ENCODE peak calls at places on chromosomes 11 and 22, in ten cellular contexts. One of them, this sample, is unnamed.

GRCh38 chr11:68659158-68659921 is 25.0 kb upstream of the GAL start:
- DNase-seq in HFF-Myc: peak; percentile 96
- DNase-seq in AG04450: peak; percentile 90
- DNase-seq in heart left ventricle: peak; percentile 80
- DNase-seq in endodermal cell: no peak
- DNase-seq in upper lobe of right lung: no peak
- DNase-seq in RWPE1: peak; percentile 72
- DNase-seq in AG10803: peak; percentile 83
- DNase-seq in cardiac fibroblast: peak; percentile 98
- DNase-seq in right lobe of liver: peak; percentile 51
- DNase-seq in this sample: peak; percentile 100

GRCh38 chr11:120467627-120468026 is 43.9 kb upstream of the GRIK4 start:
- DNase-seq in HFF-Myc: peak; percentile 24
- DNase-seq in AG04450: no peak
- DNase-seq in heart left ventricle: no peak
- DNase-seq in endodermal cell: no peak
- DNase-seq in upper lobe of right lung: no peak
- DNase-seq in RWPE1: no peak
- DNase-seq in AG10803: no peak
- DNase-seq in cardiac fibroblast: no peak
- DNase-seq in right lobe of liver: no peak
- DNase-seq in this sample: no peak

GRCh38 chr22:44357962-44358553 is 45.3 kb upstream of the SHISAL1 start:
- DNase-seq in HFF-Myc: no peak
- DNase-seq in AG04450: no peak
- DNase-seq in heart left ventricle: peak; percentile 60
- DNase-seq in endodermal cell: peak; percentile 43
- DNase-seq in upper lobe of right lung: peak; percentile 59
- DNase-seq in RWPE1: no peak
- DNase-seq in AG10803: peak; percentile 66
- DNase-seq in cardiac fibroblast: no peak
- DNase-seq in right lobe of liver: peak; percentile 11
- DNase-seq in this sample: no peak

GRCh38 chr22:38652858-38653257 is 3.3 kb downstream of the FAM227A start:
- DNase-seq in HFF-Myc: no peak
- DNase-seq in AG04450: no peak
- DNase-seq in heart left ventricle: no peak
- DNase-seq in endodermal cell: no peak
- DNase-seq in upper lobe of right lung: no peak
- DNase-seq in RWPE1: no peak
- DNase-seq in AG10803: no peak
- DNase-seq in cardiac fibroblast: no peak
- DNase-seq in right lobe of liver: no peak
- DNase-seq in this sample: peak; percentile 1

GRCh38 chr11:84117394-84117793 is 831.2 kb upstream of the CCDC90B start:
- DNase-seq in HFF-Myc: no peak
- DNase-seq in AG04450: no peak
- DNase-seq in heart left ventricle: no peak
- DNase-seq in endodermal cell: no peak
- DNase-seq in upper lobe of right lung: no peak
- DNase-seq in RWPE1: peak; percentile 3
- DNase-seq in AG10803: no peak
- DNase-seq in cardiac fibroblast: peak; percentile 2
- DNase-seq in right lobe of liver: no peak
- DNase-seq in this sample: peak; percentile 23

GRCh38 chr11:9774591-9775392 is 110.9 kb downstream of the SWAP70 start:
- DNase-seq in HFF-Myc: no peak
- DNase-seq in AG04450: no peak
- DNase-seq in heart left ventricle: no peak
- DNase-seq in endodermal cell: no peak
- DNase-seq in upper lobe of right lung: no peak
- DNase-seq in RWPE1: no peak
- DNase-seq in AG10803: peak; percentile 97
- DNase-seq in cardiac fibroblast: peak; percentile 82
- DNase-seq in right lobe of liver: no peak
- DNase-seq in this sample: peak; percentile 85

GRCh38 chr11:78664606-78665005 is 89.9 kb upstream of the NARS2 start:
- DNase-seq in HFF-Myc: no peak
- DNase-seq in AG04450: no peak
- DNase-seq in heart left ventricle: no peak
- DNase-seq in endodermal cell: no peak
- DNase-seq in upper lobe of right lung: no peak
- DNase-seq in RWPE1: no peak
- DNase-seq in AG10803: no peak
- DNase-seq in cardiac fibroblast: no peak
- DNase-seq in right lobe of liver: no peak
- DNase-seq in this sample: no peak

GRCh38 chr11:15558513-15559181 is 443.9 kb downstream of the INSC start:
- DNase-seq in HFF-Myc: no peak
- DNase-seq in AG04450: no peak
- DNase-seq in heart left ventricle: no peak
- DNase-seq in endodermal cell: no peak
- DNase-seq in upper lobe of right lung: no peak
- DNase-seq in RWPE1: no peak
- DNase-seq in AG10803: no peak
- DNase-seq in cardiac fibroblast: no peak
- DNase-seq in right lobe of liver: no peak
- DNase-seq in this sample: no peak

GRCh38 chr22:39724390-39724789 is 153.8 kb downstream of the CACNA1I start:
- DNase-seq in HFF-Myc: no peak
- DNase-seq in AG04450: no peak
- DNase-seq in heart left ventricle: no peak
- DNase-seq in endodermal cell: peak; percentile 67
- DNase-seq in upper lobe of right lung: no peak
- DNase-seq in RWPE1: no peak
- DNase-seq in AG10803: no peak
- DNase-seq in cardiac fibroblast: no peak
- DNase-seq in right lobe of liver: no peak
- DNase-seq in this sample: peak; percentile 19

GRCh38 chr22:31173386-31174145 is 13.6 kb downstream of the RNF185 start:
- DNase-seq in HFF-Myc: no peak
- DNase-seq in AG04450: peak; percentile 65
- DNase-seq in heart left ventricle: no peak
- DNase-seq in endodermal cell: no peak
- DNase-seq in upper lobe of right lung: no peak
- DNase-seq in RWPE1: peak; percentile 68
- DNase-seq in AG10803: peak; percentile 86
- DNase-seq in cardiac fibroblast: peak; percentile 65
- DNase-seq in right lobe of liver: no peak
- DNase-seq in this sample: peak; percentile 89

GRCh38 chr22:31179345-31179744 is 19.4 kb downstream of the RNF185 start:
- DNase-seq in HFF-Myc: no peak
- DNase-seq in AG04450: no peak
- DNase-seq in heart left ventricle: no peak
- DNase-seq in endodermal cell: no peak
- DNase-seq in upper lobe of right lung: no peak
- DNase-seq in RWPE1: peak; percentile 63
- DNase-seq in AG10803: peak; percentile 76
- DNase-seq in cardiac fibroblast: no peak
- DNase-seq in right lobe of liver: peak; percentile 60
- DNase-seq in this sample: no peak

GRCh38 chr22:31176923-31177322 is 16.9 kb downstream of the RNF185 start:
- DNase-seq in HFF-Myc: no peak
- DNase-seq in AG04450: no peak
- DNase-seq in heart left ventricle: no peak
- DNase-seq in endodermal cell: no peak
- DNase-seq in upper lobe of right lung: no peak
- DNase-seq in RWPE1: no peak
- DNase-seq in AG10803: no peak
- DNase-seq in cardiac fibroblast: no peak
- DNase-seq in right lobe of liver: no peak
- DNase-seq in this sample: no peak

GRCh38 chr22:31178859-31179258 is 18.9 kb downstream of the RNF185 start:
- DNase-seq in HFF-Myc: no peak
- DNase-seq in AG04450: no peak
- DNase-seq in heart left ventricle: no peak
- DNase-seq in endodermal cell: no peak
- DNase-seq in upper lobe of right lung: no peak
- DNase-seq in RWPE1: no peak
- DNase-seq in AG10803: no peak
- DNase-seq in cardiac fibroblast: no peak
- DNase-seq in right lobe of liver: no peak
- DNase-seq in this sample: no peak

GRCh38 chr22:31177420-31178162 is 17.6 kb downstream of the RNF185 start:
- DNase-seq in HFF-Myc: peak; percentile 35
- DNase-seq in AG04450: peak; percentile 83
- DNase-seq in heart left ventricle: no peak
- DNase-seq in endodermal cell: no peak
- DNase-seq in upper lobe of right lung: no peak
- DNase-seq in RWPE1: peak; percentile 86
- DNase-seq in AG10803: peak; percentile 98
- DNase-seq in cardiac fibroblast: peak; percentile 78
- DNase-seq in right lobe of liver: no peak
- DNase-seq in this sample: peak; percentile 87
- TF ChIP-seq CTCF in HFF-Myc: no peak
- TF ChIP-seq CTCF in AG04450: peak; percentile 12
- TF ChIP-seq CTCF in heart left ventricle: no peak
- TF ChIP-seq CTCF in endodermal cell: no peak
- TF ChIP-seq CTCF in upper lobe of right lung: no peak
- TF ChIP-seq CTCF in RWPE1: no peak
- TF ChIP-seq CTCF in AG10803: peak; percentile 41
- TF ChIP-seq CTCF in cardiac fibroblast: no peak
- TF ChIP-seq CTCF in right lobe of liver: no peak
- TF ChIP-seq CTCF in this sample: no peak

GRCh38 chr11:62471603-62472002 is 52.8 kb downstream of the SCGB1A1 start:
- DNase-seq in HFF-Myc: no peak
- DNase-seq in AG04450: no peak
- DNase-seq in heart left ventricle: no peak
- DNase-seq in endodermal cell: no peak
- DNase-seq in upper lobe of right lung: no peak
- DNase-seq in RWPE1: no peak
- DNase-seq in AG10803: no peak
- DNase-seq in cardiac fibroblast: no peak
- DNase-seq in right lobe of liver: no peak
- DNase-seq in this sample: no peak

GRCh38 chr11:62466444-62466843 is 47.6 kb downstream of the SCGB1A1 start:
- DNase-seq in HFF-Myc: no peak
- DNase-seq in AG04450: no peak
- DNase-seq in heart left ventricle: no peak
- DNase-seq in endodermal cell: no peak
- DNase-seq in upper lobe of right lung: no peak
- DNase-seq in RWPE1: no peak
- DNase-seq in AG10803: no peak
- DNase-seq in cardiac fibroblast: no peak
- DNase-seq in right lobe of liver: no peak
- DNase-seq in this sample: no peak

GRCh38 chr11:62477927-62478326 is 59.1 kb downstream of the SCGB1A1 start:
- DNase-seq in HFF-Myc: no peak
- DNase-seq in AG04450: no peak
- DNase-seq in heart left ventricle: no peak
- DNase-seq in endodermal cell: peak; percentile 74
- DNase-seq in upper lobe of right lung: no peak
- DNase-seq in RWPE1: no peak
- DNase-seq in AG10803: no peak
- DNase-seq in cardiac fibroblast: no peak
- DNase-seq in right lobe of liver: no peak
- DNase-seq in this sample: no peak

GRCh38 chr11:62468577-62468976 is 49.7 kb downstream of the SCGB1A1 start:
- DNase-seq in HFF-Myc: no peak
- DNase-seq in AG04450: no peak
- DNase-seq in heart left ventricle: no peak
- DNase-seq in endodermal cell: no peak
- DNase-seq in upper lobe of right lung: no peak
- DNase-seq in RWPE1: no peak
- DNase-seq in AG10803: no peak
- DNase-seq in cardiac fibroblast: no peak
- DNase-seq in right lobe of liver: no peak
- DNase-seq in this sample: no peak

GRCh38 chr11:62472063-62472884 is 53.4 kb downstream of the SCGB1A1 start:
- DNase-seq in HFF-Myc: no peak
- DNase-seq in AG04450: no peak
- DNase-seq in heart left ventricle: no peak
- DNase-seq in endodermal cell: no peak
- DNase-seq in upper lobe of right lung: no peak
- DNase-seq in RWPE1: peak; percentile 64
- DNase-seq in AG10803: peak; percentile 42
- DNase-seq in cardiac fibroblast: peak; percentile 69
- DNase-seq in right lobe of liver: no peak
- DNase-seq in this sample: no peak
- TF ChIP-seq CTCF in HFF-Myc: no peak
- TF ChIP-seq CTCF in AG04450: no peak
- TF ChIP-seq CTCF in heart left ventricle: no peak
- TF ChIP-seq CTCF in endodermal cell: no peak
- TF ChIP-seq CTCF in upper lobe of right lung: no peak
- TF ChIP-seq CTCF in RWPE1: no peak
- TF ChIP-seq CTCF in AG10803: no peak
- TF ChIP-seq CTCF in cardiac fibroblast: no peak
- TF ChIP-seq CTCF in right lobe of liver: no peak
- TF ChIP-seq CTCF in this sample: no peak

DNA sequence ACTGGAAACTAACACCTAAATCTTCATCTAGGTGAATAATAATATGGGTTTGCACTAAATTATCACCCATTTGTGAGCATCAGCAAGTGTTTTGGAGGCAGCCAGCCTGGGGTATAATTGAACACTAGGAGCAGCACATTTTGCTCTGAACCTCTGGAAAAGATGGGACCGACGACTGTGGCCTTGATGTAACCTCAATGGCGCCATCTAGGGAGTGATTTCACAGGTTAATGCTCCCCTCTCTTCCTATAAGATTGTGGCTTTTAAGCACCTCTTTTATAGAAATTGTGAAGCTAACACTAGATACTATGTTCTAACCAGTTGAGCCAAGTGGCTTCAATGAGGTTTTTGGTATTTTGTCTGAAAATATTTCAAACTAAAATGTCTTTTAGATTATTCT is 203.7 kb downstream of the NELL1 start:
- DNase-seq in HFF-Myc: no peak
- DNase-seq in AG04450: no peak
- DNase-seq in heart left ventricle: no peak
- DNase-seq in endodermal cell: peak; percentile 85
- DNase-seq in upper lobe of right lung: no peak
- DNase-seq in RWPE1: no peak
- DNase-seq in AG10803: no peak
- DNase-seq in cardiac fibroblast: no peak
- DNase-seq in right lobe of liver: no peak
- DNase-seq in this sample: no peak
- TF ChIP-seq CTCF in HFF-Myc: no peak
- TF ChIP-seq CTCF in AG04450: no peak
- TF ChIP-seq CTCF in heart left ventricle: peak; percentile 8
- TF ChIP-seq CTCF in endodermal cell: peak; percentile 89
- TF ChIP-seq CTCF in upper lobe of right lung: peak; percentile 25
- TF ChIP-seq CTCF in RWPE1: no peak
- TF ChIP-seq CTCF in AG10803: no peak
- TF ChIP-seq CTCF in cardiac fibroblast: no peak
- TF ChIP-seq CTCF in right lobe of liver: peak; percentile 27
- TF ChIP-seq CTCF in this sample: no peak

DNA sequence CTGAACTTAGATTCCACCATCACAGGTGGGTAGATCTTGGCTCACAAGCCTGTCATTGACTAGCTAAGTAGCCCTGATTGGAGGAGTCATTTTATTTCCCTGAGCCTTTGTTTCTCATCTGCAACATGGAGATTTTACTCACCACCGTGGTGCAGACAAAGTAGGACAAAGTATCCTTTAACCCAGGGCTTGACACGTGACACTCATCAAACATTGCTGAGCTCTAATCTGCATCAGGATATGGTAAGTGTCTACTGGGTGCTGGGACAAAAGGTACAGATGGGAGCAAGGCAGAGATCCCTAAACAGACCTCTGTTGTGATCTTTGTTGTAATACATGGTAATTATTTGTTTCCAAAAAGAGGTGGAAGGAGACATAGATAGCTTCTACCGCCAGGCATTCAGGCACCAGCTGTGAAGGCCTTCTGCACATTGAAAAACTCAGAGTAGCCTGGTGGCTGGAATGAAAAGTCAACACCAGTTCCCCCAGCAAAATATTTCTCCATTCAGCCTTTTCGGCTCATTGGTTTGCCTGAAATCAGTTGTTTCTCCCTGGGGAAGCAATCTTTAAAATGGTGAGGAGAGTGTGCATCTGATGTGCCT is 18.3 kb upstream of the MICAL2 start:
- DNase-seq in HFF-Myc: no peak
- DNase-seq in AG04450: no peak
- DNase-seq in heart left ventricle: no peak
- DNase-seq in endodermal cell: no peak
- DNase-seq in upper lobe of right lung: no peak
- DNase-seq in RWPE1: no peak
- DNase-seq in AG10803: peak; percentile 43
- DNase-seq in cardiac fibroblast: no peak
- DNase-seq in right lobe of liver: no peak
- DNase-seq in this sample: peak; percentile 67
- TF ChIP-seq CTCF in HFF-Myc: no peak
- TF ChIP-seq CTCF in AG04450: peak; percentile 43
- TF ChIP-seq CTCF in heart left ventricle: no peak
- TF ChIP-seq CTCF in endodermal cell: peak; percentile 32
- TF ChIP-seq CTCF in upper lobe of right lung: no peak
- TF ChIP-seq CTCF in RWPE1: no peak
- TF ChIP-seq CTCF in AG10803: peak; percentile 38
- TF ChIP-seq CTCF in cardiac fibroblast: no peak
- TF ChIP-seq CTCF in right lobe of liver: no peak
- TF ChIP-seq CTCF in this sample: peak; percentile 52